ENCODE peak calls at places on chromosome 12, in four cellular contexts. R, K, S and N are unnamed samples.

GRCh38 chr12:102023343-102023930 is 38.4 kb downstream of the WASHC3 start:
- DNase-seq in R (no peak), K (no peak), S (no peak), N (no peak)

GRCh38 chr12:3551386-3551785 is 60.4 kb downstream of the PRMT8 start:
- DNase-seq in R (no peak), K (no peak), S (peak; percentile 26), N (no peak)

GRCh38 chr12:102592134-102592533 is 111.8 kb upstream of the IGF1 start:
- DNase-seq in R (no peak), K (no peak), S (no peak), N (no peak)

GRCh38 chr12:104630230-104630670 is 173.5 kb downstream of the CHST11 start:
- DNase-seq in R (no peak), K (no peak), S (no peak), N (no peak)

GRCh38 chr12:22256634-22257033 is 77.9 kb downstream of the ST8SIA1 start:
- DNase-seq in R (no peak), K (no peak), S (no peak), N (no peak)

GRCh38 chr12:107027304-107028053 is 40.5 kb upstream of the MTERF2 start:
- DNase-seq in R (no peak), K (peak; percentile 66), S (no peak), N (no peak)

GRCh38 chr12:57603758-57604453 is 718 bp upstream of the DTX3 start:
- DNase-seq in R (no peak), K (no peak), S (peak; percentile 52), N (no peak)

GRCh38 chr12:67969134-67969782 is 20.0 kb upstream of the IFNG-AS1 start:
- DNase-seq in R (no peak), K (no peak), S (no peak), N (no peak)

GRCh38 chr12:47156167-47156736 is 76.5 kb upstream of the AMIGO2 start:
- DNase-seq in R (no peak), K (no peak), S (no peak), N (no peak)

GRCh38 chr12:74552201-74552600 is 14.6 kb downstream of the ATXN7L3B start:
- DNase-seq in R (no peak), K (no peak), S (no peak), N (no peak)

GRCh38 chr12:10618338-10618987 is 5.1 kb upstream of the MAGOHB start:
- DNase-seq in R (no peak), K (no peak), S (no peak), N (no peak)

GRCh38 chr12:62778187-62778586 is 156.8 kb downstream of the PPM1H start:
- DNase-seq in R (no peak), K (no peak), S (no peak), N (no peak)

GRCh38 chr12:56628671-56629458 is 1.3 kb downstream of the BAZ2A start:
- DNase-seq in R (no peak), K (peak; percentile 31), S (peak; percentile 52), N (no peak)

GRCh38 chr12:83514372-83514771 is 827.7 kb downstream of the TMTC2 start:
- DNase-seq in R (no peak), K (no peak), S (no peak), N (no peak)

GRCh38 chr12:100190013-100190394 is 10.6 kb upstream of the ACTR6 start:
- DNase-seq in R (no peak), K (no peak), S (no peak), N (no peak)

GRCh38 chr12:3538691-3539030 is 47.7 kb downstream of the PRMT8 start:
- DNase-seq in R (no peak), K (no peak), S (no peak), N (no peak)

GRCh38 chr12:57254506-57255280 is 3.7 kb upstream of the STAC3 start:
- DNase-seq in R (no peak), K (no peak), S (no peak), N (no peak)

GRCh38 chr12:108849653-108850052 is 7.7 kb downstream of the SSH1 start:
- DNase-seq in R (no peak), K (no peak), S (no peak), N (no peak)

DNA sequence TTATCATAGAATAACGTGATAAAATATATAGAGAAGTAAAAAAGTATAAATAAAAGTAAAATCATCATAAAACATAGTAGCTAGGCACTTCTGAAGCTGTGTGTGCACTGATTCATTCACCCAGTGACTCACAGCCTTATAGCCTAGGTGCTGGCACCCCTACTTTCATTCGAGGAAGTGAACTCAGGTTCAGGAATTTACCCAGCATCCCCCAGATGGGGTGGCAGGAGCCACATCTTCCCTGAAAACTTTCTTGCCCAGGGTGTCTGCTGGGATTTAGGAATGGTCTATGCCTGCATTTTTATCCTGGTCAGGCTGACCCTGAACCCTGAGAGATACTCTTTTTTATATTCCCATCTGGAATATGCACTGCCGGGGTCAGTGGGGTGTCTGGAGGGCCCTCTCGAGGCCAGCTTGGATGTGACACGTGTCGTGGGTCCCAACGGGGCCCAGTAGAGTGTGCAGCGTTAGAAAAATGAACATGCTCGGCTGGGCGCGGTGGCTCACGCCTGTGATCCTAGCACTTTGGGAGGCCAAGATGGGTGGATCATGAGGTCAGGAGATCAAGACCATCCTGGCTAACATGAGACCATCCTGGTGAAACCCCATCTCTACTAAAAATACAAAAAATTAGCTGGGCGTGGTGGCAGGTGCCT is 75.8 kb downstream of the AACS start:
- DNase-seq in R (no peak), K (no peak), S (no peak), N (no peak)
- TF ChIP-seq SUZ12 in R (no peak), K (no peak), S (no peak), N (no peak)

DNA sequence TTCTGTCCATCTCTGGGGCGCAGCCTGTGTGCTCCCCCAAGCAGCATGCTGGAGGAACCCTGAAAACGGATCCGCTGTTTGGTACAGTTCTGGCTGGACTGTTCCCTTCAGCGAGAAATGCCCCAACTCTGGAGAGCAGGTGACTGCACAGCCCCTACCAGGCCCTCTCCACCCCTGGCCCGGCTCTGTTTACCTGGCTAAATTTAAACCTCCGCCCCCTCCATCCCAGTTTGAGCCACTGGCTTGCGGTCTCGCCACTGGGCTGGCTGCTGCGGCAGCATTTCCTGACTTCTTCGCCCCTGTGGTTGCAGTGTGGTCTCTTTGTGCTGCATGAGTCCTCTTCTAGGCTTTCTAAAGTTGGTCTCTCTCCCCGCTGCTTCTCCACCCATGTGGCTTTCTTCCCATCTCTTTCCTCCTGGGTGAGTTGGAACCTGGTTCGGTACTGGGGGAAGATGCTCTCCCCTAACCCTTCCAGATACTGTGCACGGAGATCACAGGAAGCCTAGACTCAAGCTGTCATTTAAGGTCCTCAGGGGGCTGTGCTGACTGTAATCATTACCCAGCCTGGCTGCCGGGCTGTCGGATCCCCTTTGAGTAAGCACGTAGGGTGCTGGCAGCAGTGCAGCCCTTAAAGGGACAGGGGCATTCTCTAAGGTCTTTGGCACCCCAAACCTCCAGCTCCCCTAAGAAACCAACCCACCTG is 60.6 kb downstream of the FBXL14 start:
- DNase-seq in R (peak; percentile 77), K (no peak), S (no peak), N (no peak)
- TF ChIP-seq ZNF274 in R (no peak), K (no peak), S (no peak), N (no peak)

GRCh38 chr12:2191534-2192153 is 138.9 kb downstream of the CACNA1C start:
- DNase-seq in R (no peak), K (no peak), S (no peak), N (no peak)

GRCh38 chr12:2195085-2195484 is 142.3 kb downstream of the CACNA1C start:
- DNase-seq in R (no peak), K (no peak), S (no peak), N (no peak)

GRCh38 chr12:2192231-2192630 is 139.4 kb downstream of the CACNA1C start:
- DNase-seq in R (no peak), K (no peak), S (no peak), N (no peak)

GRCh38 chr12:2194060-2194459 is 141.3 kb downstream of the CACNA1C start:
- DNase-seq in R (no peak), K (no peak), S (no peak), N (no peak)

GRCh38 chr12:2194571-2194970 is 141.8 kb downstream of the CACNA1C start:
- DNase-seq in R (no peak), K (no peak), S (no peak), N (no peak)
- H3K4me3 ChIP-seq in R (no peak overlapping the region), K (no peak overlapping the region), S (no peak overlapping the region), N (no peak overlapping the region)

GRCh38 chr12:69274861-69275260 is 35.5 kb downstream of the CPSF6 start:
- DNase-seq in R (no peak), K (no peak), S (no peak), N (no peak)

GRCh38 chr12:69269736-69270135 is 30.4 kb downstream of the CPSF6 start:
- DNase-seq in R (no peak), K (no peak), S (no peak), N (no peak)

GRCh38 chr12:69275471-69275891 is 36.1 kb downstream of the CPSF6 start:
- DNase-seq in R (no peak), K (no peak), S (no peak), N (no peak)

DNA sequence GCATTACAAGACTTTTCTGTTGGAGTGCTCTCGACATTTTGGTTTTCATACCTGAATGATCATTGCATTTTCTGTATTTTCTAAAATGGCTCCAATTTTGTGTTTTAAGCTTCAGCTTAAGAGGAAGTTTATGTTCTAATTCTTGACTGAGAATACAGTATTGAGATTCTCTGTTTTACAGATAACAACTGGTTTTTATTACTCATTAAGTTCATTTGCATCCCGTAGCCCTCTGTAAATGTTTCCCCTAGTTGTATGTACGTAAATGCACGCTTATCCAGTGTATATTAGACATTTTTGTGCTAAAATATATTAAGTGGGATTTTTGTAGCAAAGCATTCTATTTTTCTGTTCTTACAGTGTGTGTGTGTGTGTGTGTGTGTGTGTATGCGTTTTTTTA is 33.1 kb downstream of the CPSF6 start:
- DNase-seq in R (no peak), K (no peak), S (no peak), N (no peak)
- TF ChIP-seq SUZ12 in R (no peak), K (no peak), S (no peak), N (no peak)

GRCh38 chr12:131390408-131391100 is 320.3 kb upstream of the SFSWAP start:
- DNase-seq in R (no peak), K (no peak), S (peak; percentile 78), N (peak; percentile 35)
- TF ChIP-seq ZNF274 in R (no peak), K (no peak), S (no peak), N (no peak)

DNA sequence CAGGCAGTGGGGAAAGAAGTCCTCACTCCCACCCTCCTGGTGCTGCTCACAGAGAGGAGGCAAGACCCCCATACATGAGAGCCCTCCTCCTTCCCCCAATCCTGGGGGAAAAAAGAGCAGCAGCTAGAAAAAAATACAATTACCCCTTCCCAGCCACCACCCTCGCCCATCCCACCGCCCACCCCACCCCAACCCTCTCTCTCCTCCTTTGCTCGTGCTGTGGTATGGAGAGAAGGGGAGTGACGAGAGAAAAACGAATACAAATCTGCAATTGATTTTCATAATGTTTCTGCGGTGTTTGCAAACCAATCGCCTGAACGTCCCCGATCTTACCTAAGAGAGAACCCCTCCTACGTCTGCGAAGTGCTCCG is 219 bp upstream of the HOXC11 start:
- DNase-seq in R (no peak), K (no peak), S (no peak), N (no peak)
- H3K4me3 ChIP-seq in R (no peak overlapping the region), K (no peak overlapping the region), S (no peak overlapping the region), N (peak overlapping the region; percentile 21)

GRCh38 chr12:12319501-12320322 is 30.3 kb downstream of the MANSC1 start:
- DNase-seq in R (no peak), K (peak; percentile 30), S (no peak), N (peak; percentile 80)
- TF ChIP-seq SUZ12 in R (no peak), K (no peak), S (no peak), N (no peak)